ENCODE peak calls at places on chromosome 7, in six cellular contexts. One of them, this sample, is unnamed.

GRCh38 chr7:98251251-98251843 is 685 bp downstream of the TECPR1 start:
- DNase-seq in AG08396: no peak
- DNase-seq in GM03348: no peak
- DNase-seq in ureter: no peak
- DNase-seq in activated naive CD4-positive, alpha-beta T cell treated with anti-CD3 and anti-CD28 coated beads, Interleukin-2, amount 50 U/mL, for 72 hours: peak; percentile 31
- DNase-seq in activated CD4-positive, alpha-beta T cell treated with anti-CD3 and anti-CD28 coated beads, Interleukin-2, amount 10 ng/mL, durations not matched to agents 7 days and 5 days: peak; percentile 78
- DNase-seq in this sample: no peak

GRCh38 chr7:132395375-132395774 is 180.9 kb downstream of the PLXNA4 start:
- DNase-seq in AG08396: no peak
- DNase-seq in GM03348: no peak
- DNase-seq in activated CD4-positive, alpha-beta T cell treated with anti-CD3 and anti-CD28 coated beads, Interleukin-2, amount 10 ng/mL, durations not matched to agents 7 days and 5 days: no peak
- DNase-seq in ureter: no peak
- DNase-seq in activated naive CD4-positive, alpha-beta T cell treated with anti-CD3 and anti-CD28 coated beads, Interleukin-2, amount 50 U/mL, for 72 hours: no peak
- DNase-seq in this sample: no peak

GRCh38 chr7:102814025-102814471 is 65.2 kb downstream of the FAM185A start:
- DNase-seq in GM03348: peak; percentile 38
- DNase-seq in AG08396: peak; percentile 30
- DNase-seq in ureter: no peak
- DNase-seq in activated naive CD4-positive, alpha-beta T cell treated with anti-CD3 and anti-CD28 coated beads, Interleukin-2, amount 50 U/mL, for 72 hours: no peak
- DNase-seq in activated CD4-positive, alpha-beta T cell treated with anti-CD3 and anti-CD28 coated beads, Interleukin-2, amount 10 ng/mL, durations not matched to agents 7 days and 5 days: no peak
- DNase-seq in this sample: peak; percentile 71

GRCh38 chr7:46848944-46849343 is 733.0 kb downstream of the TNS3 start:
- DNase-seq in GM03348: no peak
- DNase-seq in activated CD4-positive, alpha-beta T cell treated with anti-CD3 and anti-CD28 coated beads, Interleukin-2, amount 10 ng/mL, durations not matched to agents 7 days and 5 days: no peak
- DNase-seq in AG08396: no peak
- DNase-seq in ureter: no peak
- DNase-seq in activated naive CD4-positive, alpha-beta T cell treated with anti-CD3 and anti-CD28 coated beads, Interleukin-2, amount 50 U/mL, for 72 hours: no peak
- DNase-seq in this sample: peak; percentile 52

GRCh38 chr7:140033779-140034363 is 28.9 kb downstream of the PARP12 start:
- DNase-seq in activated CD4-positive, alpha-beta T cell treated with anti-CD3 and anti-CD28 coated beads, Interleukin-2, amount 10 ng/mL, durations not matched to agents 7 days and 5 days: no peak
- DNase-seq in GM03348: no peak
- DNase-seq in activated naive CD4-positive, alpha-beta T cell treated with anti-CD3 and anti-CD28 coated beads, Interleukin-2, amount 50 U/mL, for 72 hours: no peak
- DNase-seq in AG08396: no peak
- DNase-seq in ureter: no peak
- DNase-seq in this sample: no peak

GRCh38 chr7:131327049-131327625 is 539 bp upstream of the MKLN1 start:
- DNase-seq in GM03348: peak; percentile 75
- DNase-seq in activated naive CD4-positive, alpha-beta T cell treated with anti-CD3 and anti-CD28 coated beads, Interleukin-2, amount 50 U/mL, for 72 hours: no peak
- DNase-seq in AG08396: peak; percentile 67
- DNase-seq in ureter: peak; percentile 54
- DNase-seq in activated CD4-positive, alpha-beta T cell treated with anti-CD3 and anti-CD28 coated beads, Interleukin-2, amount 10 ng/mL, durations not matched to agents 7 days and 5 days: peak; percentile 20
- DNase-seq in this sample: peak; percentile 72

GRCh38 chr7:99296471-99296870 is 23.8 kb downstream of the MYH16 start:
- DNase-seq in activated naive CD4-positive, alpha-beta T cell treated with anti-CD3 and anti-CD28 coated beads, Interleukin-2, amount 50 U/mL, for 72 hours: no peak
- DNase-seq in GM03348: no peak
- DNase-seq in ureter: no peak
- DNase-seq in activated CD4-positive, alpha-beta T cell treated with anti-CD3 and anti-CD28 coated beads, Interleukin-2, amount 10 ng/mL, durations not matched to agents 7 days and 5 days: no peak
- DNase-seq in AG08396: no peak
- DNase-seq in this sample: no peak

GRCh38 chr7:4479367-4480039 is 202.6 kb upstream of the FOXK1 start:
- DNase-seq in GM03348: peak; percentile 21
- DNase-seq in AG08396: peak; percentile 10
- DNase-seq in activated CD4-positive, alpha-beta T cell treated with anti-CD3 and anti-CD28 coated beads, Interleukin-2, amount 10 ng/mL, durations not matched to agents 7 days and 5 days: peak; percentile 31
- DNase-seq in activated naive CD4-positive, alpha-beta T cell treated with anti-CD3 and anti-CD28 coated beads, Interleukin-2, amount 50 U/mL, for 72 hours: peak; percentile 10
- DNase-seq in ureter: no peak
- DNase-seq in this sample: no peak

GRCh38 chr7:115352375-115352774 is 430.5 kb downstream of the MDFIC start:
- DNase-seq in activated CD4-positive, alpha-beta T cell treated with anti-CD3 and anti-CD28 coated beads, Interleukin-2, amount 10 ng/mL, durations not matched to agents 7 days and 5 days: no peak
- DNase-seq in activated naive CD4-positive, alpha-beta T cell treated with anti-CD3 and anti-CD28 coated beads, Interleukin-2, amount 50 U/mL, for 72 hours: no peak
- DNase-seq in ureter: no peak
- DNase-seq in AG08396: peak; percentile 38
- DNase-seq in GM03348: peak; percentile 48
- DNase-seq in this sample: peak; percentile 64

GRCh38 chr7:100366411-100367250 is 6.7 kb upstream of the PILRA start:
- DNase-seq in ureter: no peak
- DNase-seq in activated naive CD4-positive, alpha-beta T cell treated with anti-CD3 and anti-CD28 coated beads, Interleukin-2, amount 50 U/mL, for 72 hours: no peak
- DNase-seq in activated CD4-positive, alpha-beta T cell treated with anti-CD3 and anti-CD28 coated beads, Interleukin-2, amount 10 ng/mL, durations not matched to agents 7 days and 5 days: no peak
- DNase-seq in AG08396: no peak
- DNase-seq in GM03348: no peak
- DNase-seq in this sample: no peak